ENCODE peak calls at places on chromosomes 3 and 15, in eight cellular contexts. One of them, this sample, is unnamed.

GRCh38 chr3:48851407-48851806 is 3.7 kb upstream of the PRKAR2A start:
- DNase-seq in GM20000: no peak
- DNase-seq in cardiac fibroblast: peak
- DNase-seq in fibroblast of lung: peak
- DNase-seq in foreskin fibroblast: peak
- DNase-seq in GM13976: no peak
- DNase-seq in AG04450: peak
- DNase-seq in PC-9: no peak
- DNase-seq in this sample: no peak

GRCh38 chr3:55518451-55518850 is 31.3 kb upstream of the WNT5A start:
- DNase-seq in GM20000: no peak
- DNase-seq in cardiac fibroblast: no peak
- DNase-seq in fibroblast of lung: peak
- DNase-seq in foreskin fibroblast: no peak
- DNase-seq in GM13976: no peak
- DNase-seq in AG04450: no peak
- DNase-seq in PC-9: peak
- DNase-seq in this sample: no peak

GRCh38 chr3:34200576-34200975 is 402.1 kb downstream of the PDCD6IP start:
- DNase-seq in GM20000: no peak
- DNase-seq in cardiac fibroblast: no peak
- DNase-seq in fibroblast of lung: no peak
- DNase-seq in foreskin fibroblast: no peak
- DNase-seq in GM13976: no peak
- DNase-seq in AG04450: no peak
- DNase-seq in PC-9: no peak
- DNase-seq in this sample: no peak

GRCh38 chr15:91291673-91292072 is 191.6 kb downstream of the SV2B start:
- DNase-seq in GM20000: peak
- DNase-seq in cardiac fibroblast: peak
- DNase-seq in fibroblast of lung: peak
- DNase-seq in foreskin fibroblast: no peak
- DNase-seq in GM13976: peak
- DNase-seq in AG04450: no peak
- DNase-seq in PC-9: no peak
- DNase-seq in this sample: no peak

GRCh38 chr3:55000546-55000945 is 72.7 kb upstream of the LRTM1 start:
- DNase-seq in GM20000: no peak
- DNase-seq in cardiac fibroblast: peak
- DNase-seq in fibroblast of lung: peak
- DNase-seq in foreskin fibroblast: peak
- DNase-seq in GM13976: no peak
- DNase-seq in AG04450: peak
- DNase-seq in PC-9: peak
- DNase-seq in this sample: peak

GRCh38 chr3:123272547-123272946 is 70.8 kb downstream of the SEC22A start:
- DNase-seq in GM20000: no peak
- DNase-seq in cardiac fibroblast: peak
- DNase-seq in fibroblast of lung: peak
- DNase-seq in foreskin fibroblast: peak
- DNase-seq in GM13976: no peak
- DNase-seq in AG04450: no peak
- DNase-seq in PC-9: no peak
- DNase-seq in this sample: no peak

GRCh38 chr3:13891492-13892073 is 11.7 kb upstream of the WNT7A start:
- DNase-seq in GM20000: peak
- DNase-seq in cardiac fibroblast: no peak
- DNase-seq in fibroblast of lung: no peak
- DNase-seq in foreskin fibroblast: no peak
- DNase-seq in GM13976: no peak
- DNase-seq in AG04450: no peak
- DNase-seq in PC-9: no peak
- DNase-seq in this sample: no peak

GRCh38 chr3:16482770-16483531 is 30.5 kb downstream of the RFTN1 start:
- DNase-seq in GM20000: peak
- DNase-seq in cardiac fibroblast: no peak
- DNase-seq in fibroblast of lung: no peak
- DNase-seq in foreskin fibroblast: no peak
- DNase-seq in GM13976: peak
- DNase-seq in AG04450: no peak
- DNase-seq in PC-9: no peak
- DNase-seq in this sample: no peak

GRCh38 chr3:140530603-140531002 is 147.3 kb upstream of the TRIM42 start:
- DNase-seq in GM20000: no peak
- DNase-seq in cardiac fibroblast: no peak
- DNase-seq in fibroblast of lung: no peak
- DNase-seq in foreskin fibroblast: no peak
- DNase-seq in GM13976: no peak
- DNase-seq in AG04450: no peak
- DNase-seq in PC-9: no peak
- DNase-seq in this sample: no peak

GRCh38 chr15:41622901-41623300 is 37.3 kb upstream of the MGA start:
- DNase-seq in GM20000: no peak
- DNase-seq in cardiac fibroblast: peak
- DNase-seq in fibroblast of lung: peak
- DNase-seq in foreskin fibroblast: no peak
- DNase-seq in GM13976: no peak
- DNase-seq in AG04450: no peak
- DNase-seq in PC-9: no peak
- DNase-seq in this sample: no peak

GRCh38 chr15:60679256-60679655 is 200.3 kb upstream of the ICE2 start:
- DNase-seq in GM20000: no peak
- DNase-seq in cardiac fibroblast: no peak
- DNase-seq in fibroblast of lung: peak
- DNase-seq in foreskin fibroblast: peak
- DNase-seq in GM13976: no peak
- DNase-seq in AG04450: no peak
- DNase-seq in PC-9: no peak
- DNase-seq in this sample: no peak

GRCh38 chr3:157248590-157249425 is 88.9 kb upstream of the CCNL1 start:
- DNase-seq in GM20000: no peak
- DNase-seq in cardiac fibroblast: peak
- DNase-seq in fibroblast of lung: peak
- DNase-seq in foreskin fibroblast: peak
- DNase-seq in GM13976: no peak
- DNase-seq in AG04450: peak
- DNase-seq in PC-9: peak
- DNase-seq in this sample: no peak

GRCh38 chr3:113698891-113699465 is 2.5 kb upstream of the USF3 start:
- DNase-seq in GM20000: peak
- DNase-seq in cardiac fibroblast: peak
- DNase-seq in fibroblast of lung: peak
- DNase-seq in foreskin fibroblast: no peak
- DNase-seq in GM13976: peak
- DNase-seq in AG04450: no peak
- DNase-seq in PC-9: no peak
- DNase-seq in this sample: no peak

GRCh38 chr15:64315136-64315661 is 40.8 kb downstream of the CSNK1G1 start:
- DNase-seq in GM20000: no peak
- DNase-seq in cardiac fibroblast: no peak
- DNase-seq in fibroblast of lung: no peak
- DNase-seq in foreskin fibroblast: no peak
- DNase-seq in GM13976: no peak
- DNase-seq in AG04450: no peak
- DNase-seq in PC-9: no peak
- DNase-seq in this sample: no peak

GRCh38 chr3:100796556-100796955 is 87.3 kb downstream of the TFG start:
- DNase-seq in GM20000: no peak
- DNase-seq in cardiac fibroblast: peak
- DNase-seq in fibroblast of lung: peak
- DNase-seq in foreskin fibroblast: no peak
- DNase-seq in GM13976: peak
- DNase-seq in AG04450: no peak
- DNase-seq in PC-9: no peak
- DNase-seq in this sample: no peak

GRCh38 chr3:197236362-197236761 is 62.0 kb downstream of the DLG1 start:
- DNase-seq in GM20000: no peak
- DNase-seq in cardiac fibroblast: no peak
- DNase-seq in fibroblast of lung: no peak
- DNase-seq in foreskin fibroblast: no peak
- DNase-seq in GM13976: no peak
- DNase-seq in AG04450: no peak
- DNase-seq in PC-9: no peak
- DNase-seq in this sample: no peak

GRCh38 chr3:157336252-157337009 is 100.2 kb upstream of the PTX3 start:
- DNase-seq in GM20000: no peak
- DNase-seq in cardiac fibroblast: no peak
- DNase-seq in fibroblast of lung: no peak
- DNase-seq in foreskin fibroblast: no peak
- DNase-seq in GM13976: no peak
- DNase-seq in AG04450: no peak
- DNase-seq in PC-9: no peak
- DNase-seq in this sample: no peak

DNA sequence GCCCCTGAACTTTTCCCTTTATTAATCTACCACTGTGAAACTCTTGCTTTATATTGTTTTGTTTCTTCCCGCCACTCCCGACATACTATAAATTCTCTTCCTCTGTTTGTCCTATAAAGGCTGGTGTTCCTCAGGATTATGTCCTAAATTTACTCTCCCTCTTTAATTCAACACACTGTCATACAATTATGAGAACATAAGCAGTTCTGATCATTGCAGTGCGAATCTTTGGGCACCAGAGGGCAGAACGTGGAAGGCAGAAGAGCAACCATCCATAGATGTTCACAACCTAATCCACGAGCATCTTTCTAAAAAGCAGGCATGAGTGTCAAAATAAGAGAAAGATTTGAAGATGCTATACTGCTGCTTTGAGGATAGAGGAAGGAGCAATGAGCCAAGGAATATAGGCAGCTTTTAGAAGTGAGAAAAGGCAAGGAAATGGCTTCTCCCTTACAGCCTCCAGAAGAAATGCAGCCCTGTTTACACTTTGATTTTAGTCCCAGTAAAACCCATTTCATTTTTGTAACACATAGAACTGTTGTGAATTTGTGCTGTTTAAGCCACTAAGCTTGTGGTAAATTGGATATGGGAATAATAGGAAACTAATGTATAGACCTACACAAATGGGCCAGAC is 179.4 kb downstream of the GBE1 start:
- DNase-seq in GM20000: peak
- DNase-seq in cardiac fibroblast: peak
- DNase-seq in fibroblast of lung: peak
- DNase-seq in foreskin fibroblast: no peak
- DNase-seq in GM13976: peak
- DNase-seq in AG04450: peak
- DNase-seq in PC-9: no peak
- DNase-seq in this sample: no peak
- TF ChIP-seq CTCF in GM20000: peak
- TF ChIP-seq CTCF in cardiac fibroblast: peak
- TF ChIP-seq CTCF in fibroblast of lung: peak
- TF ChIP-seq CTCF in foreskin fibroblast: peak
- TF ChIP-seq CTCF in GM13976: peak
- TF ChIP-seq CTCF in AG04450: peak
- TF ChIP-seq CTCF in PC-9: peak
- TF ChIP-seq CTCF in this sample: peak

GRCh38 chr3:127254730-127255129 is 33.1 kb downstream of the PRR20G start:
- DNase-seq in GM20000: no peak
- DNase-seq in cardiac fibroblast: no peak
- DNase-seq in fibroblast of lung: no peak
- DNase-seq in foreskin fibroblast: no peak
- DNase-seq in GM13976: no peak
- DNase-seq in AG04450: no peak
- DNase-seq in PC-9: no peak
- DNase-seq in this sample: no peak
- TF ChIP-seq CTCF in GM20000: no peak
- TF ChIP-seq CTCF in cardiac fibroblast: peak
- TF ChIP-seq CTCF in fibroblast of lung: no peak
- TF ChIP-seq CTCF in foreskin fibroblast: peak
- TF ChIP-seq CTCF in GM13976: peak
- TF ChIP-seq CTCF in AG04450: peak
- TF ChIP-seq CTCF in PC-9: peak
- TF ChIP-seq CTCF in this sample: peak

GRCh38 chr3:104460477-104461406 is 906.0 kb upstream of the ALCAM start:
- DNase-seq in GM20000: no peak
- DNase-seq in cardiac fibroblast: peak
- DNase-seq in fibroblast of lung: peak
- DNase-seq in foreskin fibroblast: no peak
- DNase-seq in GM13976: no peak
- DNase-seq in AG04450: peak
- DNase-seq in PC-9: no peak
- DNase-seq in this sample: no peak
- TF ChIP-seq CTCF in GM20000: no peak
- TF ChIP-seq CTCF in cardiac fibroblast: peak
- TF ChIP-seq CTCF in fibroblast of lung: peak
- TF ChIP-seq CTCF in foreskin fibroblast: peak
- TF ChIP-seq CTCF in GM13976: peak
- TF ChIP-seq CTCF in AG04450: peak
- TF ChIP-seq CTCF in PC-9: peak
- TF ChIP-seq CTCF in this sample: peak

GRCh38 chr3:132972333-132972732 is 65.9 kb upstream of the TMEM108 start:
- DNase-seq in GM20000: no peak
- DNase-seq in cardiac fibroblast: peak
- DNase-seq in fibroblast of lung: no peak
- DNase-seq in foreskin fibroblast: peak
- DNase-seq in GM13976: no peak
- DNase-seq in AG04450: no peak
- DNase-seq in PC-9: no peak
- DNase-seq in this sample: no peak
- TF ChIP-seq CTCF in GM20000: no peak
- TF ChIP-seq CTCF in cardiac fibroblast: no peak
- TF ChIP-seq CTCF in fibroblast of lung: no peak
- TF ChIP-seq CTCF in foreskin fibroblast: no peak
- TF ChIP-seq CTCF in GM13976: no peak
- TF ChIP-seq CTCF in AG04450: no peak
- TF ChIP-seq CTCF in PC-9: no peak
- TF ChIP-seq CTCF in this sample: no peak

DNA sequence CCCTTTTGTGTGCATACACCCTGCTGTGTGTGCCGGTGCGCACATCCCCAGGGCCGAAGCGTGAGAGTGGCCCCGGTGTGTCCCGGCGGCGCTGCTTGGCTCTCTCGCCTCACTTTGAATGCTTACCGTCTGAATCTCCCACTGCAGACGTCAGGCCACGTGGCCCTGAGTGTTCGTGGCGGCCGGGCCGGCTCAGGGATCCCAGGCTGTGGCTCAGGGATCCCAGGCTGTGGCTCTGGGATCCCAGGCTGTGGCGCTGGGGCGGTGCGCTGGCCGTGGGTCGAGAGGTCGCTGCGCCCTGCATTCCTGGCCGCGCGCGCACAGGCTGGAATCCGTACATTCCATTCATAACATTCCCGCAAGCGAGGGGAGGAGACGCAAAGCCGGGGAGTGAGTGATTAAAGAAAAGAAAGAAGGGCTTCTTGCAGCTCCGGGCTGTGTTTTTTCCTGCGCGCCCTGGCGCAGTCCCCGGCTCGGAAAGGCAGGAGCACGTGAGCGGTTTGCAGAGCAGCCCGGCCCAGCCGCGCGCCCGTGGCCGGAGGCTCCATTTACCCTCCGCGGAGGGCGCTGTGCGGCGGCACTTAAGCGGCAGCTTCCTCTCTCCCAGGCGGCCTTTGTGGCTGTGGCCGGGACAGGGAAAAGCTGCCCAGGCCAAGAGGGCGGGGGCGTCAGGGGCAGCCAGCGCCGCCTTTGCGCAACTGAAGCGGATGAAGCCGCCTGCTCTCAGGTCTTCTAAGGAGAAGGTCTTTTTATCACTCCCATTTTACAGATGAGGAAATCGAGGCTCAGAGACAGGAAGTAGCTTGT is 87.0 kb upstream of the ALDH1L1 start:
- DNase-seq in GM20000: no peak
- DNase-seq in cardiac fibroblast: peak
- DNase-seq in fibroblast of lung: peak
- DNase-seq in foreskin fibroblast: peak
- DNase-seq in GM13976: no peak
- DNase-seq in AG04450: peak
- DNase-seq in PC-9: peak
- DNase-seq in this sample: no peak
- TF ChIP-seq CTCF in GM20000: no peak
- TF ChIP-seq CTCF in cardiac fibroblast: peak
- TF ChIP-seq CTCF in fibroblast of lung: no peak
- TF ChIP-seq CTCF in foreskin fibroblast: no peak
- TF ChIP-seq CTCF in GM13976: no peak
- TF ChIP-seq CTCF in AG04450: peak
- TF ChIP-seq CTCF in PC-9: no peak
- TF ChIP-seq CTCF in this sample: no peak

This sample was measured in D721Med.